ENCODE peak calls at places on chromosomes 5 and 9, in seven cellular contexts. U, D, E, A, B, N and Y are unnamed samples.

GRCh38 chr5:113984928-113985327 is 376.9 kb upstream of the KCNN2 start:
- DNase-seq in U (no peak), D (no peak), E (no peak), A (no peak), B (no peak), N (no peak), Y (no peak)

GRCh38 chr9:97987490-97987889 is 4.3 kb downstream of the ANP32B start:
- DNase-seq in U (peak; percentile 43), D (no peak), E (no peak), A (no peak), B (no peak), N (no peak), Y (no peak)

GRCh38 chr9:138045541-138046490 is 168.2 kb downstream of the CACNA1B start:
- DNase-seq in U (no peak), D (no peak), E (no peak), A (no peak), B (no peak), N (no peak), Y (no peak)

GRCh38 chr5:108753331-108753730 is 5.6 kb downstream of the FER start:
- DNase-seq in U (no peak), D (peak; percentile 56), E (no peak), A (no peak), B (peak; percentile 58), N (no peak), Y (peak; percentile 26)

GRCh38 chr5:119074419-119074818 is 3.5 kb downstream of the DMXL1 start:
- DNase-seq in U (peak; percentile 72), D (no peak), E (no peak), A (no peak), B (no peak), N (no peak), Y (no peak)

GRCh38 chr9:127612993-127613954 is 1.2 kb downstream of the STXBP1 start:
- DNase-seq in U (no peak), D (peak; percentile 63), E (peak; percentile 41), A (peak; percentile 57), B (peak; percentile 87), N (no peak), Y (peak; percentile 77)

GRCh38 chr5:35162848-35163770 is 67.2 kb downstream of the PRLR start:
- DNase-seq in U (no peak), D (no peak), E (no peak), A (no peak), B (no peak), N (no peak), Y (no peak)

GRCh38 chr5:25909163-25909562 is 1129.2 kb downstream of the CDH9 start:
- DNase-seq in U (no peak), D (no peak), E (no peak), A (no peak), B (no peak), N (no peak), Y (no peak)

GRCh38 chr5:45162974-45163373 is 354.2 kb downstream of the MRPS30 start:
- DNase-seq in U (no peak), D (no peak), E (no peak), A (no peak), B (no peak), N (no peak), Y (no peak)

GRCh38 chr5:115471674-115472073 is 72.9 kb downstream of the FEM1C start:
- DNase-seq in U (no peak), D (no peak), E (no peak), A (no peak), B (peak; percentile 50), N (no peak), Y (peak; percentile 44)

GRCh38 chr5:142360051-142360498 is 35.3 kb upstream of the SPRY4 start:
- DNase-seq in U (no peak), D (no peak), E (no peak), A (no peak), B (no peak), N (no peak), Y (no peak)

GRCh38 chr5:142358121-142358520 is 33.3 kb upstream of the SPRY4 start:
- DNase-seq in U (no peak), D (no peak), E (no peak), A (no peak), B (no peak), N (no peak), Y (no peak)

GRCh38 chr5:142363619-142363963 is 38.8 kb upstream of the SPRY4 start:
- DNase-seq in U (no peak), D (no peak), E (no peak), A (no peak), B (no peak), N (no peak), Y (no peak)

GRCh38 chr5:142358648-142359047 is 33.8 kb upstream of the SPRY4 start:
- DNase-seq in U (no peak), D (no peak), E (no peak), A (no peak), B (no peak), N (no peak), Y (no peak)

GRCh38 chr5:142360607-142361120 is 35.8 kb upstream of the SPRY4 start:
- DNase-seq in U (no peak), D (peak; percentile 36), E (no peak), A (peak; percentile 71), B (peak; percentile 47), N (no peak), Y (peak; percentile 40)
- H3K4me3 ChIP-seq in U (no peak overlapping the region), D (no peak overlapping the region), E (no peak overlapping the region), A (no peak overlapping the region), B (no peak overlapping the region), N (no peak overlapping the region), Y (no peak overlapping the region)

GRCh38 chr5:80219381-80219780 is 36.5 kb downstream of the SERINC5 start:
- DNase-seq in U (no peak), D (no peak), E (no peak), A (no peak), B (no peak), N (no peak), Y (no peak)
- H3K4me3 ChIP-seq in U (no peak overlapping the region), D (no peak overlapping the region), E (peak overlapping the region; percentile 20), A (no peak overlapping the region), B (no peak overlapping the region), N (no peak overlapping the region), Y (no peak overlapping the region)

DNA sequence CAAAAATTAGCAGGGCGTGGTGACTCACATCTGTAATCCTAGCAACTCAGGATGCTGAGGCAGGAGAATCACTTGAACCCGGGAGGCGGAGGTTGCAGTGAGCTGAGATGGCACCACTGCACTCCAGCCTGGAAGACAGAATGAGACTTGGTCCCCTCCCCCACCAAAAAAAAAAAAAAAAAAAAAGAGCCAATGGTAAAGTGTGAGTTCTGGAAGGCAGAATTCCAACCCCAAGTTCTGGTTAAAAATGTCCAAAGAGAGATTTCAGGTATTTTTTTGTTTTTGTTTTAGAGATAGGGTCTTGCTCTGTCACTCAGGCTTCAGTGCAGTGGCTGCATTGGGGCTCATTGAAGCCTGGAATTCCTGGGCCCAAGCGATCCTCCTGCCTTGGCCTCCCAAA is 1.6 kb upstream of the SET start:
- DNase-seq in U (no peak), D (no peak), E (no peak), A (no peak), B (no peak), N (no peak), Y (no peak)
- H3K4me3 ChIP-seq in U (no peak overlapping the region), D (no peak overlapping the region), E (no peak overlapping the region), A (no peak overlapping the region), B (no peak overlapping the region), N (no peak overlapping the region), Y (no peak overlapping the region)

GRCh38 chr9:36924071-36924470 is 110.0 kb downstream of the PAX5 start:
- DNase-seq in U (peak; percentile 72), D (peak; percentile 73), E (no peak), A (peak; percentile 81), B (peak; percentile 94), N (peak; percentile 47), Y (peak; percentile 93)
- H3K4me3 ChIP-seq in U (no peak overlapping the region), D (no peak overlapping the region), E (no peak overlapping the region), A (no peak overlapping the region), B (no peak overlapping the region), N (no peak overlapping the region), Y (no peak overlapping the region)

GRCh38 chr9:26669641-26670040 is 223.0 kb downstream of the CAAP1 start:
- DNase-seq in U (no peak), D (no peak), E (no peak), A (no peak), B (no peak), N (no peak), Y (no peak)

GRCh38 chr9:26670052-26670640 is 222.5 kb downstream of the CAAP1 start:
- DNase-seq in U (no peak), D (no peak), E (no peak), A (no peak), B (no peak), N (no peak), Y (no peak)

GRCh38 chr9:26667882-26668281 is 224.7 kb downstream of the CAAP1 start:
- DNase-seq in U (no peak), D (no peak), E (no peak), A (no peak), B (no peak), N (no peak), Y (no peak)

GRCh38 chr9:26665676-26666075 is 226.9 kb downstream of the CAAP1 start:
- DNase-seq in U (no peak), D (no peak), E (no peak), A (no peak), B (no peak), N (no peak), Y (no peak)
- H3K4me3 ChIP-seq in U (no peak overlapping the region), D (no peak overlapping the region), E (no peak overlapping the region), A (no peak overlapping the region), B (no peak overlapping the region), N (no peak overlapping the region), Y (no peak overlapping the region)

GRCh38 chr5:133612021-133612860 is at the start of gene FSTL4:
- DNase-seq in U (peak; percentile 11), D (no peak), E (peak; percentile 15), A (no peak), B (no peak), N (no peak), Y (peak; percentile 43)
- H3K4me3 ChIP-seq in U (no peak within 1 kb of the TSS), D (no peak within 1 kb of the TSS), E (peak within 1 kb of the TSS; percentile 54), A (no peak within 1 kb of the TSS), B (no peak within 1 kb of the TSS), N (no peak within 1 kb of the TSS), Y (peak within 1 kb of the TSS; percentile 3)

GRCh38 chr5:166977916-166978434 is 1313.5 kb upstream of the WWC1 start:
- DNase-seq in U (no peak), D (no peak), E (no peak), A (no peak), B (no peak), N (no peak), Y (no peak)

GRCh38 chr5:166980666-166981065 is 1310.8 kb upstream of the WWC1 start:
- DNase-seq in U (no peak), D (no peak), E (no peak), A (no peak), B (no peak), N (no peak), Y (no peak)

DNA sequence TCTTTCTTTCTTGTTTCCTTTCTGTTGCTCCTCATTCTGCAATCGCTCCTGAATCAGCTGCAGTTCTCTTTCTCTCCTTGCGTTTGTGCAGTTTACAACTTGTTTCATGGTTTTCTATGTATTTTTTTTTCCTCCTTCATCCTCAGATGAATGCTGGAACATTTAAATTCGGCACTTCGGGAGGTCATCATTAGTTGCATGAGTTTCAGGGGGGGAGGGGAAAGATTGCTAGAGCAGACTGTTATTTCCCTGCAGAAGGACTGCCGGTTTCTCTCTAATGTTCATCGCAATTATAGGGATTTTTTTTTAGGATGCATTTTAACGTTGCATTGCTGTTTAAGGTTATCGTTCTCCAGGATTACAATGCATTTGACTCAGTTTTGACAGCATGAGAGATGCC is 1311.9 kb upstream of the WWC1 start:
- DNase-seq in U (no peak), D (no peak), E (no peak), A (no peak), B (no peak), N (no peak), Y (no peak)
- H3K4me3 ChIP-seq in U (no peak overlapping the region), D (peak overlapping the region; percentile 28), E (no peak overlapping the region), A (no peak overlapping the region), B (peak overlapping the region; percentile 59), N (no peak overlapping the region), Y (peak overlapping the region; percentile 14)